ENCODE peak calls at places on chromosomes 6 and 20, in eight cellular contexts. C, I, K, M, U, E, R and S are unnamed samples. For H3K4me1, the result is how much of the 10 kb centered on the place peaks cover.

GRCh38 chr6:142844065-142844755 is 100.8 kb downstream of the HIVEP2 start:
- DNase-seq in U (no peak), R (peak), C (no peak), K (no peak), M (no peak), E (no peak), I (no peak), S (no peak)

GRCh38 chr6:110554966-110555460 is 78.6 kb upstream of the SLC22A16 start:
- DNase-seq in K (no peak), I (no peak), E (no peak), M (no peak), C (no peak), R (no peak), U (no peak), S (no peak)

GRCh38 chr20:37389844-37390275 is 43.9 kb downstream of the SRC start:
- DNase-seq in I (no peak), U (no peak), K (no peak), E (no peak), R (no peak), M (no peak), C (no peak), S (no peak)

GRCh38 chr6:75526502-75527127 is 33.0 kb upstream of the FILIP1 start:
- DNase-seq in M (no peak), U (peak), R (peak), E (no peak), K (peak), I (peak), C (peak), S (peak)

GRCh38 chr6:87623248-87623647 is 33.3 kb downstream of the ORC3 start:
- DNase-seq in M (no peak), K (no peak), R (peak), E (no peak), I (no peak), U (no peak), C (no peak), S (no peak)

GRCh38 chr20:34581341-34582189 is 23.0 kb downstream of the MAP1LC3A start:
- DNase-seq in R (peak), M (no peak), C (no peak), I (no peak), K (no peak), E (peak), U (no peak), S (no peak)

GRCh38 chr20:49432562-49432961 is 49.9 kb downstream of the KCNB1 start:
- DNase-seq in U (no peak), C (no peak), R (no peak), E (no peak), K (no peak), M (no peak), I (no peak), S (no peak)

GRCh38 chr6:142845624-142846458 is 99.1 kb downstream of the HIVEP2 start:
- DNase-seq in U (peak), M (peak), C (peak), K (peak), R (peak), E (peak), I (no peak), S (peak)

GRCh38 chr20:64145458-64146300 is 18.6 kb upstream of the MYT1 start:
- DNase-seq in U (no peak), M (no peak), I (no peak), K (no peak), C (no peak), R (no peak), E (no peak), S (no peak)

GRCh38 chr20:23569570-23569969 is 1.3 kb upstream of the CST9L start:
- DNase-seq in E (no peak), K (no peak), U (no peak), R (no peak), C (no peak), M (no peak), I (no peak), S (no peak)

GRCh38 chr6:26020983-26021349 is 58.4 kb downstream of the TRIM38 start:
- DNase-seq in K (peak), I (no peak), U (no peak), C (no peak), E (peak), R (peak), M (peak), S (peak)

GRCh38 chr6:116229287-116229913 is 24.5 kb downstream of the TSPYL4 start:
- DNase-seq in R (peak), C (no peak), E (peak), K (peak), U (peak), M (peak), I (no peak), S (peak)

GRCh38 chr6:79718509-79719247 is 87.5 kb downstream of the SH3BGRL2 start:
- DNase-seq in K (no peak), M (no peak), U (no peak), R (peak), E (no peak), I (no peak), C (no peak), S (no peak)

DNA sequence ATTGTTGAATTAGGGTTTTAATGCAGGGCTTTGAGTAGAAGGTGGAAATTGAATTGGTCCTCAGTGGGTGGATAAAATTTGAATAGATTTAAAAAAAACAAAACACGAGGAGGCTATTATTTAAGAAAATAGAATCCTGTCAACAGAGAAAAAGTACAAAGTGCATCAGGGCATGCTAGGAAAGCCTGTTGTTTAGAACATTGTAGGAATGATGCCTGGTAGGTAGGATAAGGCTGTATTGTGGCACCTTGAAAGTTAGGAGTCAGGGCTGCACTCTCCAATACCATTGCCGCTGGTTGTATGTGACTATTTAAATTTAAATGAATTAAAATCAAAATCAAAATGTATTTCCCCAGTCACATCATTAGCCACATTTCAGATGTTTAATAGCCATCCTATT is 363.9 kb downstream of the UTRN start:
- DNase-seq in R (no peak), K (no peak), I (no peak), C (no peak), M (no peak), E (no peak), U (no peak), S (no peak)
- H3K4me1 ChIP-seq in R (under half), K (half or more), I (under half), C (under half), M (under half), E (under half), U (under half), S (under half)

DNA sequence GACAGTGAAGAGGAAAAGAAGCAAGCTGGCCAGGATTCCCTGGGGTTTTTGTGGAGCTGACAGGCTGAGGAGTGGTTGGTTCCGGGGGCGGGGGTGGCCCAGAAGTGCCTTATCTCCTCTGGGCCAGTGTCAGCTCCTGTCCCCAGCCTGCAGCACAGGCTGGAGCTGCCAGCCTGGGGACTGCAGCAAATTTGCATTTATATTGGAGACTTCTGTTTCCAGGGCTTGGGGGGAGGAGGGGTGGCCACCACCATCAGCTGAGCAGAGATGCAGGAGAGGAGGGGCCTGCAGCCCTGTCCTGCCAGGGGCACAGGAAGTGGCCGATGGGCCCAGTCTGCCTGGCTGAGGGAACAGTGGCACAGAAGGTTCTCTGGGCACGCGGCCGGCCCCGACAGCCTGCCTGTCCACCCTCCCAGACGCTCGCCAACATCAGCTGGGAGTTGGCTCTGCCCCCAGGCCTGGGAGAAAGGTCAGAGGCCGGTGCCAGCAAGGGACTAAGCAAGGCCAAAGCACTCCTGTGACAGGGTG is 24.3 kb upstream of the SCRT2 start:
- DNase-seq in R (no peak), C (no peak), M (no peak), K (no peak), U (no peak), E (peak), I (no peak), S (peak)
- H3K4me3 ChIP-seq in R (no peak), C (no peak), M (no peak), K (no peak), U (no peak), E (no peak), I (no peak), S (no peak)

GRCh38 chr6:33407132-33407718 is 3.6 kb upstream of the PHF1 start:
- DNase-seq in U (no peak), K (no peak), R (peak), I (no peak), C (no peak), E (no peak), M (no peak), S (no peak)
- TF ChIP-seq CTCF in U (peak), K (peak), R (peak), I (no peak), C (no peak), E (peak), M (peak), S (peak)

DNA sequence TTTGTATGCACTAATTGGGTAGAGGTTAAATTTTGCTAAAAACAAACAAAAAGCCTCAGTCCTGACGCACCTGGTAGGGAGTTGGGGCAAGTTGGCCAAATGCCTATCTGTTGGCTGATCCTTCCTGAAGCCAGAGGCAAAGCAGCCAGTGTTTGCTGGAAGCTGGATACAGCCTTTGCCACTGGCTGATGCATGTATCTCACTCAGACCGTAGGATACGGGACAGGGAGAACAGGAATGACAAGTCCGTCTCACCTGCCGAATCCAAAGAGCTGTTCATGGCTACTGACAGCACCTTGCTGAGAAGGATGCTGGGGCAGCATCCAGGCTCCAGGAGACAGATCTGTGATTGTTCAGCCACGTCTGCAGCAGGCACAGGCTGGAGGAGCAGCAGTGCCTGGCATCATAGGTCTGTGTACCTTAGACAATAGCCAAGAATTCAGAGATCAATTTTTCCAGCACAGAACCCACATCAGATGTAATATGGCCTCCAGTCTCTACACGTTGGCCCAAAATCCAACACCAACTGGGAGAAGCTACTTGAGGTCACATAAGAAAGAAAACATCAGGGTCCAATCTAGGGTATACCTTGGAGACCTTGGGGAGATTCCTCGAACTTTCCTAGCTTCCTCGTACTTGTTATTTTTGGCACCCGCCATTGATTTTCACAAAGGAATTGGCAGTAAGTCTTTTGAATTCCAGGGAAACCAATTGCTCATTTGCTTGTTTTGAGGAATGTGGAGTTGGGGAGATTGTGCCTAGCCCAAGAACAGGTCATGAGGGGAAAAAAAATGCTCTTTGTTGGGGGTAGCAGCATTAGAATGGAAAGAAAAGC is 108.5 kb upstream of the ARMC2 start:
- DNase-seq in M (no peak), C (no peak), E (no peak), I (no peak), U (no peak), K (peak), R (no peak), S (no peak)
- H3K4me1 ChIP-seq in M (under half), C (under half), E (under half), I (under half), U (under half), K (half or more), R (under half), S (under half)

DNA sequence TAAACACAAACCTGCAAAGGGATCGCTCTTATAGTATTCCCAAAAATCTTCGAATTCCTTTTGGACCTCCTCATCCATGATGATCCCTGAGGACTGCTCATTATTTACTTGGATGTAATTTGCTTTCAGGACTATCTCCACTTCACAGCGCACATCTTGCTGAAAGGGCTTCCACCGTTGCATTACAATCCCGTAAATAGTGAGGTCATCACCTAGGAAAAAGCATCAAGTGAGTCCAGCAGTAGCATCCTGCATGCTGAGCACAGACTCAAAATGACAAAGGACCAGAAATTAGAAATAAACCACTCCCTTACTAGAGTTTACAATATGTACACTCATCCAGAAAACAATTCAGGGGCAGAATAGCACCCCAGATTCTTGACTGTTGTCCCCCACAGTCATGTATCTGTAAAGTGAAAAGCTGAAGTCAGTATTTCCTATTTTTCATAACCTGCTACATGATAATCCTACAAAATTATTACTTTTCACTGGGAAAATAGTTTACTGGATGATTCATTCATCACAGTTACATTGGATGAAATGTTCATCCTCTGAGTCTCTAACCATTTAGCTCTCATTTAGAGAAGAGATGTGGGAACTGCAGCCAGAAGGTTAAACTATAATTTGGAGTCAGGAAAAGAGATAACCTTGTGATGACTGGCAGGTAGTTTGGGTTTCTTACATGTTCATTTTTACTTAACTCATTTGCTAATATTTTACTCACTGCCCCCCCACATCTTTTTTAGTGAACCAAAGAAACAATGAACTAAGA is 17.2 kb downstream of the MCM9 start:
- DNase-seq in U (no peak), C (no peak), R (peak), M (no peak), E (no peak), K (no peak), I (no peak), S (no peak)
- H3K4me3 ChIP-seq in U (no peak), C (no peak), R (no peak), M (no peak), E (no peak), K (no peak), I (no peak), S (no peak)

GRCh38 chr6:25010917-25011625 is 75.3 kb upstream of the RIPOR2 start:
- DNase-seq in E (no peak), C (no peak), K (no peak), I (no peak), U (no peak), M (no peak), R (peak), S (no peak)
- TF ChIP-seq CTCF in E (no peak), C (no peak), K (no peak), I (no peak), U (no peak), M (no peak), R (no peak), S (no peak)

GRCh38 chr6:139882977-139883728 is 508.7 kb upstream of the CITED2 start:
- DNase-seq in E (no peak), M (no peak), I (no peak), R (peak), K (no peak), C (no peak), U (no peak), S (no peak)

GRCh38 chr6:139886396-139886795 is 511.9 kb upstream of the CITED2 start:
- DNase-seq in K (no peak), C (no peak), I (no peak), E (no peak), M (no peak), R (no peak), U (no peak), S (no peak)

GRCh38 chr6:139888691-139889122 is 514.3 kb upstream of the CITED2 start:
- DNase-seq in C (no peak), R (peak), U (no peak), K (no peak), M (no peak), I (no peak), E (no peak), S (no peak)

GRCh38 chr6:139883776-139884175 is 509.3 kb upstream of the CITED2 start:
- DNase-seq in E (no peak), M (no peak), I (no peak), K (no peak), C (no peak), R (peak), U (no peak), S (no peak)

GRCh38 chr6:139887275-139887674 is 512.8 kb upstream of the CITED2 start:
- DNase-seq in I (no peak), C (no peak), K (no peak), M (no peak), R (no peak), E (no peak), U (no peak), S (no peak)
- H3K4me1 ChIP-seq in I (under half), C (under half), K (under half), M (under half), R (under half), E (under half), U (under half), S (under half)

GRCh38 chr6:41561931-41562632 is 15.9 kb downstream of the FOXP4 start:
- DNase-seq in C (no peak), R (no peak), U (peak), E (no peak), M (no peak), I (no peak), K (no peak), S (no peak)

GRCh38 chr6:41560440-41561192 is 14.4 kb downstream of the FOXP4 start:
- DNase-seq in K (peak), E (peak), U (peak), R (no peak), I (no peak), M (no peak), C (peak), S (peak)

GRCh38 chr6:41558033-41558807 is 12.0 kb downstream of the FOXP4 start:
- DNase-seq in M (no peak), U (no peak), R (peak), K (peak), E (no peak), C (no peak), I (no peak), S (no peak)

GRCh38 chr6:41561386-41561785 is 15.2 kb downstream of the FOXP4 start:
- DNase-seq in E (no peak), U (peak), I (no peak), K (peak), R (no peak), C (no peak), M (no peak), S (no peak)

GRCh38 chr6:41559655-41560439 is 13.7 kb downstream of the FOXP4 start:
- DNase-seq in U (no peak), R (no peak), M (no peak), C (no peak), K (no peak), I (no peak), E (no peak), S (no peak)
- H3K4me3 ChIP-seq in U (no peak), R (no peak), M (peak), C (peak), K (no peak), I (no peak), E (peak), S (peak)